ENCODE peak calls at places on chromosomes 3 and 15, in five cellular contexts. One of them, this sample, is unnamed. For H3K4me1, the result is how much of the 10 kb centered on the place peaks cover.

GRCh38 chr3:81974754-81975153 is 213.3 kb upstream of the GBE1 start:
- DNase-seq in K562: no peak
- DNase-seq in transverse colon: no peak
- DNase-seq in stomach: no peak
- DNase-seq in A549: no peak
- DNase-seq in this sample: no peak

GRCh38 chr3:64687781-64688515 is at the start of gene ADAMTS9:
- DNase-seq in A549: peak
- DNase-seq in K562: no peak
- DNase-seq in stomach: peak
- DNase-seq in transverse colon: peak
- DNase-seq in this sample: peak

GRCh38 chr3:140050977-140051957 is 116.3 kb downstream of the CLSTN2 start:
- DNase-seq in K562: peak
- DNase-seq in stomach: no peak
- DNase-seq in transverse colon: no peak
- DNase-seq in A549: no peak
- DNase-seq in this sample: no peak

GRCh38 chr3:156376199-156376598 is 178.7 kb downstream of the SSR3 start:
- DNase-seq in transverse colon: no peak
- DNase-seq in K562: no peak
- DNase-seq in A549: no peak
- DNase-seq in stomach: no peak
- DNase-seq in this sample: no peak

GRCh38 chr3:126755866-126756265 is 51.8 kb downstream of the CHCHD6 start:
- DNase-seq in transverse colon: no peak
- DNase-seq in stomach: no peak
- DNase-seq in A549: no peak
- DNase-seq in K562: no peak
- DNase-seq in this sample: peak

GRCh38 chr15:82812994-82813393 is 3.6 kb downstream of the WHAMM start:
- DNase-seq in transverse colon: no peak
- DNase-seq in stomach: no peak
- DNase-seq in A549: no peak
- DNase-seq in K562: no peak
- DNase-seq in this sample: no peak

GRCh38 chr3:188853896-188854295 is 317.9 kb upstream of the TPRG1 start:
- DNase-seq in transverse colon: no peak
- DNase-seq in K562: no peak
- DNase-seq in A549: no peak
- DNase-seq in stomach: no peak
- DNase-seq in this sample: no peak

GRCh38 chr3:14137004-14137403 is 12.2 kb downstream of the TMEM43 start:
- DNase-seq in transverse colon: peak
- DNase-seq in A549: no peak
- DNase-seq in stomach: peak
- DNase-seq in K562: no peak
- DNase-seq in this sample: no peak

GRCh38 chr3:104069114-104069513 is 1297.6 kb upstream of the ALCAM start:
- DNase-seq in A549: no peak
- DNase-seq in transverse colon: no peak
- DNase-seq in stomach: no peak
- DNase-seq in K562: no peak
- DNase-seq in this sample: no peak

GRCh38 chr3:118988198-118988842 is 46.3 kb downstream of the IGSF11 start:
- DNase-seq in K562: no peak
- DNase-seq in A549: no peak
- DNase-seq in stomach: no peak
- DNase-seq in transverse colon: no peak
- DNase-seq in this sample: no peak

GRCh38 chr15:80778964-80779657 is at the start of gene CEMIP:
- DNase-seq in stomach: peak
- DNase-seq in A549: peak
- DNase-seq in transverse colon: peak
- DNase-seq in K562: peak
- DNase-seq in this sample: no peak

GRCh38 chr3:156812521-156813335 is 13.4 kb upstream of the LEKR1 start:
- DNase-seq in stomach: no peak
- DNase-seq in transverse colon: no peak
- DNase-seq in A549: peak
- DNase-seq in K562: peak
- DNase-seq in this sample: no peak

GRCh38 chr15:49624046-49624445 is 3.2 kb downstream of the DTWD1 start:
- DNase-seq in A549: no peak
- DNase-seq in transverse colon: no peak
- DNase-seq in stomach: no peak
- DNase-seq in K562: no peak
- DNase-seq in this sample: no peak

GRCh38 chr15:80727196-80727595 is 32.1 kb downstream of the ABHD17C start:
- DNase-seq in stomach: no peak
- DNase-seq in A549: no peak
- DNase-seq in transverse colon: no peak
- DNase-seq in K562: no peak
- DNase-seq in this sample: no peak

GRCh38 chr3:153259956-153260355 is 97.9 kb downstream of the RAP2B start:
- DNase-seq in K562: no peak
- DNase-seq in stomach: no peak
- DNase-seq in A549: no peak
- DNase-seq in transverse colon: no peak
- DNase-seq in this sample: no peak

GRCh38 chr3:36730965-36731364 is 33.4 kb downstream of the DCLK3 start:
- DNase-seq in transverse colon: peak
- DNase-seq in K562: no peak
- DNase-seq in A549: no peak
- DNase-seq in stomach: peak
- DNase-seq in this sample: no peak

GRCh38 chr3:14366915-14367523 is 35.4 kb upstream of the SLC6A6 start:
- DNase-seq in A549: no peak
- DNase-seq in transverse colon: no peak
- DNase-seq in stomach: no peak
- DNase-seq in K562: no peak
- DNase-seq in this sample: no peak

GRCh38 chr15:42973114-42973513 is 52.5 kb upstream of the TTBK2 start:
- DNase-seq in A549: no peak
- DNase-seq in stomach: no peak
- DNase-seq in K562: no peak
- DNase-seq in transverse colon: no peak
- DNase-seq in this sample: no peak

GRCh38 chr15:42974202-42974862 is 53.8 kb upstream of the TTBK2 start:
- DNase-seq in A549: no peak
- DNase-seq in transverse colon: no peak
- DNase-seq in K562: no peak
- DNase-seq in stomach: no peak
- DNase-seq in this sample: no peak

DNA sequence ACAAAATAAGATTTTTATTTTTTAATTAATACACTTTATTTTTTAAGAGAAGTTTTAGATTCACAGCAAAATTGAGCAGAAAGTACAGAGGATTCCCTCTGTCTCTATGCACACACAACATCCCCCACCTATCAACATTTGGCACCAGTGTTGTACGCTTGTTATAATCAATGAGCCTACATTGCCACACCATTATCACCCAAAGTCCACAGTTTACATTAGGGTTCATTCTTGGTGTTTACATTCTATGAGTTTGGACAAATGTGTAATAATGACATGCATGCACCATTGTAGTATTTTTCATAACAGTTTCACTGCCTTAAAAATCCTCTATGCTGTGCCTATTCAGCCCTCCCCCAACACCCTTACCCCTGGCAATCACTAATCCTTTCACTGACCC is 51.3 kb upstream of the TTBK2 start:
- DNase-seq in K562: no peak
- DNase-seq in stomach: no peak
- DNase-seq in A549: no peak
- DNase-seq in transverse colon: no peak
- DNase-seq in this sample: no peak
- TF ChIP-seq POLR2A in K562: no peak
- TF ChIP-seq POLR2A in stomach: no peak
- TF ChIP-seq POLR2A in A549: no peak
- TF ChIP-seq POLR2A in transverse colon: no peak
- TF ChIP-seq POLR2A in this sample: no peak

GRCh38 chr3:125062904-125063618 is 7.3 kb upstream of the HEG1 start:
- DNase-seq in transverse colon: no peak
- DNase-seq in K562: no peak
- DNase-seq in A549: peak
- DNase-seq in stomach: peak
- DNase-seq in this sample: no peak
- TF ChIP-seq EP300 in transverse colon: no peak
- TF ChIP-seq EP300 in K562: no peak
- TF ChIP-seq EP300 in A549: peak
- TF ChIP-seq EP300 in stomach: no peak
- TF ChIP-seq EP300 in this sample: no peak

GRCh38 chr3:187745201-187746058 is at the start of gene BCL6:
- DNase-seq in K562: peak
- DNase-seq in transverse colon: peak
- DNase-seq in stomach: peak
- DNase-seq in A549: peak
- DNase-seq in this sample: peak
- H3K4me1 ChIP-seq in K562: under half
- H3K4me1 ChIP-seq in transverse colon: under half
- H3K4me1 ChIP-seq in stomach: half or more
- H3K4me1 ChIP-seq in A549: half or more
- H3K4me1 ChIP-seq in this sample: under half

GRCh38 chr15:56460947-56461346 is 4.0 kb downstream of the MNS1 start:
- DNase-seq in stomach: no peak
- DNase-seq in transverse colon: no peak
- DNase-seq in K562: no peak
- DNase-seq in A549: no peak
- DNase-seq in this sample: no peak

GRCh38 chr15:56467626-56468025 is 2.7 kb upstream of the MNS1 start:
- DNase-seq in A549: no peak
- DNase-seq in transverse colon: no peak
- DNase-seq in stomach: no peak
- DNase-seq in K562: no peak
- DNase-seq in this sample: no peak

GRCh38 chr15:56468271-56468912 is 3.5 kb upstream of the MNS1 start:
- DNase-seq in K562: peak
- DNase-seq in transverse colon: no peak
- DNase-seq in A549: no peak
- DNase-seq in stomach: no peak
- DNase-seq in this sample: no peak

GRCh38 chr15:56469484-56469883 is 4.5 kb upstream of the MNS1 start:
- DNase-seq in A549: no peak
- DNase-seq in K562: peak
- DNase-seq in transverse colon: no peak
- DNase-seq in stomach: no peak
- DNase-seq in this sample: no peak

DNA sequence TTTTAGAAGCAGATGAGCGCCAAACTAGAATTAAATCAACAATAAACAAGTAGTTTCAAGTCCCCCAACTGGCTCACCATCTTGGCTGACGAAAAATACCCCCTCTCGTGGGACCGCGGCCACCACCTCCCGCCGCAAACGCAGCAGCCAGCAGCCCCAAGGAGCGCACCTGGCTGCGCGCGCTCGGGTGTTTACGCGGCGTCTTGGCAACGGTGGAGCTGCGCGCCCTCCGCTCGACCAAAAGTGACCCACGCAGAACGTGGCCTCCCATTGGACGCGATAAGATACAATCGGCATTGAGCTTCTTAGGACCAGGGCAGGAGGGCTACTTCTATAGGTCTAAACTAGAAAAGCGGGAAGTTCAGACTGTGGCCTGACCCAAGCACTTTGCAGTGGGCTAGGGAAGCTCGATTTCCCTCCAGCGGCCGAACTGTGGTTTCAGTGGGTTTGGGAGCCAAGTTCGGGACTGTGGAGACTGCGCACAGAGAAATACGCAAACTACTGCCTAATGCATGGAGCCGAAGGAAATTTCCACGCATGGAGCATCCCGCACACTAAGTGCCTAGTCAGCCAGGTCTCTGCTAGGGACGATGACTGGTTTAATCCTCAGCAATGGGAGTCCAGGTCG is at the start of gene MNS1:
- DNase-seq in A549: peak
- DNase-seq in stomach: peak
- DNase-seq in transverse colon: peak
- DNase-seq in K562: peak
- DNase-seq in this sample: peak
- TF ChIP-seq POLR2A in A549: peak
- TF ChIP-seq POLR2A in stomach: no peak
- TF ChIP-seq POLR2A in transverse colon: no peak
- TF ChIP-seq POLR2A in K562: peak
- TF ChIP-seq POLR2A in this sample: no peak

GRCh38 chr3:5426094-5426883 is 238.8 kb downstream of the EDEM1 start:
- DNase-seq in transverse colon: peak
- DNase-seq in K562: peak
- DNase-seq in A549: peak
- DNase-seq in stomach: peak
- DNase-seq in this sample: peak
- TF ChIP-seq EP300 in transverse colon: no peak
- TF ChIP-seq EP300 in K562: peak
- TF ChIP-seq EP300 in A549: no peak
- TF ChIP-seq EP300 in stomach: no peak
- TF ChIP-seq EP300 in this sample: no peak

GRCh38 chr3:46923559-46924350 is 46.2 kb downstream of the PTH1R start:
- DNase-seq in A549: peak
- DNase-seq in K562: peak
- DNase-seq in stomach: peak
- DNase-seq in transverse colon: peak
- DNase-seq in this sample: no peak
- H3K4me1 ChIP-seq in A549: under half
- H3K4me1 ChIP-seq in K562: under half
- H3K4me1 ChIP-seq in stomach: half or more
- H3K4me1 ChIP-seq in transverse colon: under half
- H3K4me1 ChIP-seq in this sample: under half

GRCh38 chr3:47381317-47382157 is 716 bp downstream of the PTPN23 start:
- DNase-seq in K562: peak
- DNase-seq in transverse colon: peak
- DNase-seq in stomach: peak
- DNase-seq in A549: peak
- DNase-seq in this sample: peak

GRCh38 chr3:47380026-47380600 is 708 bp upstream of the PTPN23 start:
- DNase-seq in transverse colon: peak
- DNase-seq in K562: peak
- DNase-seq in stomach: no peak
- DNase-seq in A549: no peak
- DNase-seq in this sample: no peak

GRCh38 chr3:47378869-47379268 is 2.0 kb upstream of the PTPN23 start:
- DNase-seq in K562: no peak
- DNase-seq in transverse colon: no peak
- DNase-seq in stomach: no peak
- DNase-seq in A549: no peak
- DNase-seq in this sample: no peak

GRCh38 chr3:47379488-47379899 is 1.3 kb upstream of the PTPN23 start:
- DNase-seq in K562: peak
- DNase-seq in stomach: no peak
- DNase-seq in transverse colon: peak
- DNase-seq in A549: no peak
- DNase-seq in this sample: no peak

GRCh38 chr3:47380601-47381316 is at the start of gene PTPN23:
- DNase-seq in transverse colon: peak
- DNase-seq in A549: peak
- DNase-seq in K562: peak
- DNase-seq in stomach: peak
- DNase-seq in this sample: peak
- TF ChIP-seq POLR2A in transverse colon: peak
- TF ChIP-seq POLR2A in A549: peak
- TF ChIP-seq POLR2A in K562: peak
- TF ChIP-seq POLR2A in stomach: no peak
- TF ChIP-seq POLR2A in this sample: peak

This sample was measured in suprapubic skin.